ENCODE peak calls at places on chromosomes 6 and 20, in six cellular contexts. E, S, X, U, P and C are unnamed samples.

GRCh38 chr6:124961784-124962611 is at the start of gene RNF217:
- DNase-seq in E (peak), S (no peak), X (no peak), U (no peak), P (peak), C (no peak)

GRCh38 chr20:3101737-3102574 is 17.4 kb upstream of the AVP start:
- DNase-seq in E (peak), S (no peak), X (no peak), U (peak), P (peak), C (peak)

GRCh38 chr6:82365011-82365751 is 1.6 kb downstream of the TPBG start:
- DNase-seq in E (peak), S (no peak), X (no peak), U (no peak), P (no peak), C (no peak)

GRCh38 chr20:64114356-64114971 is 7.1 kb upstream of the NPBWR2 start:
- DNase-seq in E (no peak), S (no peak), X (no peak), U (no peak), P (peak), C (no peak)

GRCh38 chr6:127570739-127571389 is 6.1 kb upstream of the C6orf58 start:
- DNase-seq in E (peak), S (no peak), X (no peak), U (no peak), P (no peak), C (no peak)

GRCh38 chr6:81890846-81891245 is 138.4 kb upstream of the TENT5A start:
- DNase-seq in E (no peak), S (peak), X (peak), U (no peak), P (no peak), C (no peak)

GRCh38 chr20:38061109-38061508 is 27.6 kb downstream of the RPRD1B start:
- DNase-seq in E (no peak), S (no peak), X (no peak), U (no peak), P (no peak), C (no peak)

GRCh38 chr6:134176283-134176975 is 124.0 kb upstream of the SLC2A12 start:
- DNase-seq in E (no peak), S (no peak), X (no peak), U (no peak), P (no peak), C (no peak)

GRCh38 chr20:44776977-44777376 is 31.3 kb downstream of the KCNK15 start:
- DNase-seq in E (peak), S (no peak), X (no peak), U (no peak), P (peak), C (no peak)

GRCh38 chr6:145963216-145964068 is 716 bp downstream of the SHPRH start:
- DNase-seq in E (peak), S (peak), X (no peak), U (peak), P (peak), C (peak)

GRCh38 chr20:44861547-44862006 is 23.9 kb upstream of the YWHAB start:
- DNase-seq in E (no peak), S (no peak), X (peak), U (no peak), P (no peak), C (no peak)

GRCh38 chr20:63471002-63471718 is 1.3 kb downstream of the KCNQ2 start:
- DNase-seq in E (no peak), S (no peak), X (no peak), U (no peak), P (no peak), C (no peak)

GRCh38 chr20:41110012-41110411 is 27.3 kb upstream of the PLCG1 start:
- DNase-seq in E (no peak), S (no peak), X (no peak), U (no peak), P (no peak), C (no peak)

GRCh38 chr6:136235233-136235564 is 14.9 kb downstream of the MTFR2 start:
- DNase-seq in E (no peak), S (peak), X (no peak), U (no peak), P (no peak), C (no peak)

GRCh38 chr6:113649276-113649675 is 207.9 kb upstream of the MARCKS start:
- DNase-seq in E (no peak), S (peak), X (no peak), U (no peak), P (no peak), C (no peak)

GRCh38 chr6:43120938-43121913 is 45.1 kb downstream of the PTK7 start:
- DNase-seq in E (no peak), S (peak), X (peak), U (no peak), P (no peak), C (no peak)

GRCh38 chr6:46796842-46797241 is 3.7 kb downstream of the MEP1A start:
- DNase-seq in E (no peak), S (no peak), X (no peak), U (no peak), P (no peak), C (no peak)

GRCh38 chr6:46888031-46888430 is 33.7 kb downstream of the ADGRF5 start:
- DNase-seq in E (peak), S (no peak), X (no peak), U (no peak), P (no peak), C (no peak)

GRCh38 chr6:138622967-138623366 is 123.7 kb upstream of the NHSL1 start:
- DNase-seq in E (no peak), S (no peak), X (no peak), U (no peak), P (no peak), C (no peak)

GRCh38 chr6:22656696-22657340 is 87.5 kb downstream of the HDGFL1 start:
- DNase-seq in E (no peak), S (no peak), X (no peak), U (no peak), P (no peak), C (no peak)

GRCh38 chr20:1900321-1900791 is 5.1 kb downstream of the SIRPA start:
- DNase-seq in E (no peak), S (peak), X (peak), U (no peak), P (no peak), C (no peak)

GRCh38 chr20:3354247-3354646 is 53.2 kb downstream of the DNAAF9 start:
- DNase-seq in E (no peak), S (no peak), X (no peak), U (no peak), P (no peak), C (no peak)